ENCODE peak calls at places on chromosomes 16 and 17, in seven cellular contexts. X is AG10803; T is CD8-positive, alpha-beta memory T cell; D is K562; I is CD4-positive, alpha-beta memory T cell; Q is AG09309; P is ovary. L is an unnamed sample.

GRCh38 chr17:43010667-43011308 is 4.2 kb downstream of the IFI35 start:
- DNase-seq in T (no peak), D (peak; percentile 58), P (no peak), X (no peak), I (no peak), Q (no peak), L (no peak)

GRCh38 chr17:27751622-27752490 is 48.5 kb downstream of the NOS2 start:
- DNase-seq in Q (no peak), X (no peak), D (no peak), I (no peak), T (no peak), P (no peak), L (peak; percentile 62)

GRCh38 chr17:42720996-42721583 is 23.8 kb downstream of the EZH1 start:
- DNase-seq in I (no peak), P (no peak), T (peak; percentile 45), D (peak; percentile 81), X (peak; percentile 63), Q (peak; percentile 29), L (no peak)

GRCh38 chr17:81134064-81134781 is 31.1 kb upstream of the PVALEF start:
- DNase-seq in I (no peak), Q (no peak), T (no peak), P (no peak), D (no peak), X (no peak), L (no peak)

GRCh38 chr16:12612598-12613101 is 191.0 kb downstream of the CPPED1 start:
- DNase-seq in I (no peak), D (peak; percentile 83), Q (no peak), X (no peak), T (no peak), P (no peak), L (no peak)

GRCh38 chr16:17544785-17545184 is 74.0 kb upstream of the XYLT1 start:
- DNase-seq in I (no peak), T (no peak), X (no peak), P (no peak), D (peak; percentile 57), Q (no peak), L (no peak)

GRCh38 chr16:82880361-82880760 is 253.6 kb downstream of the CDH13 start:
- DNase-seq in Q (no peak), X (no peak), I (no peak), P (no peak), D (no peak), T (no peak), L (no peak)

GRCh38 chr17:82611140-82612058 is 36.8 kb downstream of the WDR45B start:
- DNase-seq in Q (no peak), P (no peak), T (no peak), D (peak; percentile 84), I (no peak), X (peak; percentile 49), L (no peak)

GRCh38 chr17:39694593-39694992 is 5.3 kb upstream of the ERBB2 start:
- DNase-seq in I (no peak), Q (no peak), P (no peak), D (no peak), T (no peak), X (no peak), L (no peak)

GRCh38 chr16:31099860-31100638 is 5.5 kb upstream of the VKORC1 start:
- DNase-seq in X (no peak), I (no peak), Q (no peak), D (peak; percentile 62), T (no peak), P (no peak), L (no peak)

GRCh38 chr16:28561557-28562187 is 8.0 kb downstream of the SGF29 start:
- DNase-seq in D (no peak), P (no peak), I (no peak), Q (no peak), X (no peak), T (no peak), L (no peak)

GRCh38 chr17:2691069-2691871 is 20.3 kb downstream of the CLUH start:
- DNase-seq in T (no peak), D (no peak), I (no peak), P (peak; percentile 11), X (no peak), Q (no peak), L (peak; percentile 84)

GRCh38 chr16:61862756-61863155 is 173.5 kb downstream of the CDH8 start:
- DNase-seq in X (no peak), I (no peak), T (no peak), P (no peak), D (no peak), Q (no peak), L (no peak)

GRCh38 chr17:72890711-72891110 is 201.8 kb downstream of the SLC39A11 start:
- DNase-seq in X (peak; percentile 25), T (no peak), I (no peak), Q (peak; percentile 11), D (peak; percentile 44), P (no peak), L (no peak)

GRCh38 chr17:31733326-31733725 is 125.7 kb downstream of the COPRS start:
- DNase-seq in P (no peak), X (no peak), I (no peak), D (no peak), T (no peak), Q (no peak), L (no peak)

GRCh38 chr17:77892469-77893143 is 65.9 kb upstream of the TNRC6C start:
- DNase-seq in T (no peak), D (peak; percentile 79), Q (no peak), X (no peak), I (peak; percentile 33), P (no peak), L (no peak)

GRCh38 chr16:56606688-56607618 is 1.4 kb upstream of the MT2A start:
- DNase-seq in D (no peak), P (peak; percentile 86), I (peak; percentile 50), X (peak; percentile 99), T (peak; percentile 32), Q (peak; percentile 95), L (peak; percentile 99)

GRCh38 chr17:62723842-62724241 is 84.3 kb downstream of the MARCHF10 start:
- DNase-seq in T (no peak), D (peak; percentile 21), P (no peak), I (no peak), Q (no peak), X (no peak), L (no peak)

GRCh38 chr17:69870091-69870530 is 204.9 kb upstream of the KCNJ16 start:
- DNase-seq in D (no peak), P (no peak), Q (no peak), I (no peak), X (peak; percentile 68), T (no peak), L (no peak)

GRCh38 chr16:67063008-67063407 is 34.1 kb downstream of the CBFB start:
- DNase-seq in P (no peak), D (no peak), Q (no peak), T (no peak), I (no peak), X (no peak), L (no peak)

GRCh38 chr16:2987854-2988253 is 7.6 kb upstream of the PKMYT1 start:
- DNase-seq in Q (no peak), X (no peak), T (no peak), P (no peak), I (no peak), D (no peak), L (no peak)

GRCh38 chr16:10992797-10993196 is 48.4 kb downstream of the CLEC16A start:
- DNase-seq in Q (no peak), I (no peak), P (no peak), D (peak; percentile 84), X (peak; percentile 61), T (no peak), L (no peak)

GRCh38 chr16:10990378-10990777 is 46.0 kb downstream of the CLEC16A start:
- DNase-seq in D (no peak), X (no peak), P (no peak), Q (no peak), T (no peak), I (no peak), L (no peak)

GRCh38 chr16:10994571-10994970 is 50.2 kb downstream of the CLEC16A start:
- DNase-seq in X (no peak), Q (no peak), D (no peak), P (no peak), T (no peak), I (no peak), L (no peak)

GRCh38 chr16:10993649-10994048 is 49.3 kb downstream of the CLEC16A start:
- DNase-seq in Q (no peak), X (no peak), D (no peak), T (no peak), P (no peak), I (no peak), L (no peak)

DNA sequence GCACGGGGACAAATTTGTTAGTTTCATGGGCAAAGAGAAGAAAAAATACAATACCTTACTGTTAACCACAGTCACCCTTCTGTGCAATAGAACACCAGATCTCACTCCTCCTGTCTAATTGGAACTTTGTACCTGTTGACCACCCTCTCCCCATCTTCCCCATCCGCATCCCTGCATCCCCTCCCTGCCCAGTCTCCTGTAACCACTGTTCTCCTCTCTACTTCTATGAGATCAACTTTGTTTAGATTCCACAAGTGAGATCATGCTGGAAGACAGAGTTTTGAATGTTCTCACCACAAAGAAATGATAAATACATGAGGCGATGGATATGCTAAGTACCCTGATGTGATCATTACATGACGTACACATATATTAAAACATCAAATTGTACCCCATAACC is 47.7 kb downstream of the CLEC16A start:
- DNase-seq in I (no peak), T (no peak), P (no peak), D (no peak), X (peak; percentile 59), Q (no peak), L (no peak)
- H3K4me3 ChIP-seq in I (no peak overlapping the region), T (no peak overlapping the region), P (no peak overlapping the region), D (no peak overlapping the region), X (no peak overlapping the region), Q (no peak overlapping the region), L (no peak overlapping the region)

GRCh38 chr16:88941051-88941932 is 35.7 kb downstream of the CBFA2T3 start:
- DNase-seq in P (no peak), I (no peak), Q (no peak), X (no peak), T (no peak), D (no peak), L (no peak)
- H3K4me3 ChIP-seq in P (peak overlapping the region; percentile 26), I (no peak overlapping the region), Q (no peak overlapping the region), X (no peak overlapping the region), T (no peak overlapping the region), D (no peak overlapping the region), L (peak overlapping the region; percentile 39)

GRCh38 chr17:54976316-54976715 is 7.8 kb downstream of the STXBP4 start:
- DNase-seq in D (no peak), I (no peak), X (no peak), T (no peak), P (no peak), Q (no peak), L (no peak)
- H3K4me3 ChIP-seq in D (no peak overlapping the region), I (no peak overlapping the region), X (no peak overlapping the region), T (no peak overlapping the region), P (no peak overlapping the region), Q (no peak overlapping the region), L (no peak overlapping the region)

GRCh38 chr17:49216482-49216881 is 6.0 kb downstream of the ABI3 start:
- DNase-seq in I (no peak), X (no peak), P (no peak), T (no peak), D (no peak), Q (no peak), L (no peak)

GRCh38 chr17:49216953-49217650 is 6.6 kb downstream of the ABI3 start:
- DNase-seq in X (no peak), T (no peak), P (no peak), Q (no peak), D (no peak), I (no peak), L (no peak)

GRCh38 chr17:49218941-49219913 is 8.7 kb downstream of the ABI3 start:
- DNase-seq in T (peak; percentile 69), Q (no peak), I (peak; percentile 82), X (no peak), D (peak; percentile 26), P (no peak), L (no peak)

GRCh38 chr17:49219987-49220386 is 9.5 kb downstream of the ABI3 start:
- DNase-seq in D (no peak), X (no peak), I (no peak), T (no peak), Q (no peak), P (no peak), L (no peak)

GRCh38 chr17:49217651-49218413 is 7.3 kb downstream of the ABI3 start:
- DNase-seq in P (no peak), D (no peak), T (peak; percentile 90), I (peak; percentile 83), X (no peak), Q (no peak), L (no peak)
- H3K4me3 ChIP-seq in P (no peak overlapping the region), D (no peak overlapping the region), T (peak overlapping the region; percentile 49), I (no peak overlapping the region), X (no peak overlapping the region), Q (no peak overlapping the region), L (no peak overlapping the region)